ENCODE peak calls at places on chromosome 9, in ten cellular contexts. One of them, this sample, is unnamed.

GRCh38 chr9:92974161-92974661 is 26.9 kb downstream of the FGD3 start:
- DNase-seq in GM23338: no peak
- DNase-seq in mucosa of descending colon: no peak
- DNase-seq in mammary epithelial cell: no peak
- DNase-seq in AG04450: no peak
- DNase-seq in transverse colon: no peak
- DNase-seq in PC-3: peak
- DNase-seq in brain microvascular endothelial cell: no peak
- DNase-seq in heart right ventricle: no peak
- DNase-seq in fibroblast of the aortic adventitia: no peak
- DNase-seq in this sample: no peak

GRCh38 chr9:10605388-10605787 is 7.4 kb downstream of the PTPRD start:
- DNase-seq in fibroblast of the aortic adventitia: no peak
- DNase-seq in brain microvascular endothelial cell: no peak
- DNase-seq in mucosa of descending colon: no peak
- DNase-seq in AG04450: no peak
- DNase-seq in PC-3: peak
- DNase-seq in heart right ventricle: no peak
- DNase-seq in mammary epithelial cell: no peak
- DNase-seq in transverse colon: no peak
- DNase-seq in GM23338: no peak
- DNase-seq in this sample: no peak

GRCh38 chr9:94213513-94214124 is 45.5 kb upstream of the ZNF169 start:
- DNase-seq in AG04450: peak
- DNase-seq in GM23338: peak
- DNase-seq in mucosa of descending colon: peak
- DNase-seq in transverse colon: peak
- DNase-seq in PC-3: peak
- DNase-seq in brain microvascular endothelial cell: peak
- DNase-seq in heart right ventricle: peak
- DNase-seq in fibroblast of the aortic adventitia: peak
- DNase-seq in mammary epithelial cell: peak
- DNase-seq in this sample: peak

GRCh38 chr9:106772523-106773290 is 90.3 kb upstream of the ZNF462 start:
- DNase-seq in transverse colon: no peak
- DNase-seq in AG04450: no peak
- DNase-seq in GM23338: no peak
- DNase-seq in fibroblast of the aortic adventitia: no peak
- DNase-seq in mucosa of descending colon: no peak
- DNase-seq in mammary epithelial cell: peak
- DNase-seq in PC-3: no peak
- DNase-seq in heart right ventricle: no peak
- DNase-seq in brain microvascular endothelial cell: no peak
- DNase-seq in this sample: no peak

GRCh38 chr9:68914751-68915150 is 99.2 kb downstream of the PRKACG start:
- DNase-seq in mucosa of descending colon: no peak
- DNase-seq in mammary epithelial cell: no peak
- DNase-seq in PC-3: no peak
- DNase-seq in fibroblast of the aortic adventitia: no peak
- DNase-seq in GM23338: no peak
- DNase-seq in heart right ventricle: no peak
- DNase-seq in brain microvascular endothelial cell: no peak
- DNase-seq in AG04450: no peak
- DNase-seq in transverse colon: no peak
- DNase-seq in this sample: no peak

GRCh38 chr9:69637801-69638200 is 34.4 kb downstream of the APBA1 start:
- DNase-seq in transverse colon: no peak
- DNase-seq in brain microvascular endothelial cell: peak
- DNase-seq in AG04450: no peak
- DNase-seq in mammary epithelial cell: peak
- DNase-seq in heart right ventricle: no peak
- DNase-seq in GM23338: no peak
- DNase-seq in mucosa of descending colon: no peak
- DNase-seq in PC-3: peak
- DNase-seq in fibroblast of the aortic adventitia: peak
- DNase-seq in this sample: no peak

GRCh38 chr9:70229026-70229425 is 29.8 kb upstream of the SMC5 start:
- DNase-seq in heart right ventricle: peak
- DNase-seq in mammary epithelial cell: no peak
- DNase-seq in fibroblast of the aortic adventitia: no peak
- DNase-seq in mucosa of descending colon: no peak
- DNase-seq in transverse colon: no peak
- DNase-seq in GM23338: no peak
- DNase-seq in brain microvascular endothelial cell: no peak
- DNase-seq in PC-3: no peak
- DNase-seq in AG04450: no peak
- DNase-seq in this sample: no peak

GRCh38 chr9:134967547-134967930 is 49.8 kb upstream of the FCN1 start:
- DNase-seq in heart right ventricle: no peak
- DNase-seq in mucosa of descending colon: no peak
- DNase-seq in transverse colon: no peak
- DNase-seq in brain microvascular endothelial cell: no peak
- DNase-seq in AG04450: no peak
- DNase-seq in mammary epithelial cell: no peak
- DNase-seq in PC-3: no peak
- DNase-seq in GM23338: no peak
- DNase-seq in fibroblast of the aortic adventitia: no peak
- DNase-seq in this sample: no peak

GRCh38 chr9:75138260-75139040 is 50.1 kb downstream of the OSTF1 start:
- DNase-seq in transverse colon: no peak
- DNase-seq in GM23338: no peak
- DNase-seq in PC-3: no peak
- DNase-seq in fibroblast of the aortic adventitia: no peak
- DNase-seq in mucosa of descending colon: no peak
- DNase-seq in heart right ventricle: no peak
- DNase-seq in brain microvascular endothelial cell: no peak
- DNase-seq in AG04450: no peak
- DNase-seq in mammary epithelial cell: no peak
- DNase-seq in this sample: no peak

GRCh38 chr9:16282216-16282615 is 588.3 kb downstream of the BNC2 start:
- DNase-seq in fibroblast of the aortic adventitia: peak
- DNase-seq in mammary epithelial cell: no peak
- DNase-seq in PC-3: peak
- DNase-seq in transverse colon: no peak
- DNase-seq in GM23338: no peak
- DNase-seq in heart right ventricle: no peak
- DNase-seq in brain microvascular endothelial cell: no peak
- DNase-seq in AG04450: peak
- DNase-seq in mucosa of descending colon: no peak
- DNase-seq in this sample: no peak

GRCh38 chr9:113139953-113140352 is 10.9 kb upstream of the SLC31A2 start:
- DNase-seq in fibroblast of the aortic adventitia: no peak
- DNase-seq in PC-3: no peak
- DNase-seq in AG04450: no peak
- DNase-seq in brain microvascular endothelial cell: no peak
- DNase-seq in GM23338: no peak
- DNase-seq in transverse colon: no peak
- DNase-seq in heart right ventricle: no peak
- DNase-seq in mammary epithelial cell: no peak
- DNase-seq in mucosa of descending colon: no peak
- DNase-seq in this sample: no peak

GRCh38 chr9:88784960-88785359 is 206.3 kb upstream of the S1PR3 start:
- DNase-seq in fibroblast of the aortic adventitia: no peak
- DNase-seq in transverse colon: no peak
- DNase-seq in PC-3: no peak
- DNase-seq in mucosa of descending colon: no peak
- DNase-seq in AG04450: no peak
- DNase-seq in mammary epithelial cell: no peak
- DNase-seq in brain microvascular endothelial cell: no peak
- DNase-seq in heart right ventricle: no peak
- DNase-seq in GM23338: no peak
- DNase-seq in this sample: no peak

GRCh38 chr9:88777498-88778312 is 213.6 kb upstream of the S1PR3 start:
- DNase-seq in heart right ventricle: peak
- DNase-seq in mammary epithelial cell: no peak
- DNase-seq in GM23338: no peak
- DNase-seq in AG04450: no peak
- DNase-seq in brain microvascular endothelial cell: peak
- DNase-seq in mucosa of descending colon: no peak
- DNase-seq in transverse colon: no peak
- DNase-seq in PC-3: peak
- DNase-seq in fibroblast of the aortic adventitia: peak
- DNase-seq in this sample: no peak

GRCh38 chr9:88783613-88784230 is 207.5 kb upstream of the S1PR3 start:
- DNase-seq in fibroblast of the aortic adventitia: no peak
- DNase-seq in AG04450: no peak
- DNase-seq in transverse colon: no peak
- DNase-seq in heart right ventricle: no peak
- DNase-seq in mucosa of descending colon: no peak
- DNase-seq in brain microvascular endothelial cell: no peak
- DNase-seq in GM23338: no peak
- DNase-seq in PC-3: peak
- DNase-seq in mammary epithelial cell: no peak
- DNase-seq in this sample: no peak

GRCh38 chr9:88782931-88783451 is 208.3 kb upstream of the S1PR3 start:
- DNase-seq in transverse colon: no peak
- DNase-seq in heart right ventricle: no peak
- DNase-seq in AG04450: no peak
- DNase-seq in fibroblast of the aortic adventitia: no peak
- DNase-seq in PC-3: peak
- DNase-seq in brain microvascular endothelial cell: no peak
- DNase-seq in mucosa of descending colon: no peak
- DNase-seq in GM23338: no peak
- DNase-seq in mammary epithelial cell: peak
- DNase-seq in this sample: no peak

DNA sequence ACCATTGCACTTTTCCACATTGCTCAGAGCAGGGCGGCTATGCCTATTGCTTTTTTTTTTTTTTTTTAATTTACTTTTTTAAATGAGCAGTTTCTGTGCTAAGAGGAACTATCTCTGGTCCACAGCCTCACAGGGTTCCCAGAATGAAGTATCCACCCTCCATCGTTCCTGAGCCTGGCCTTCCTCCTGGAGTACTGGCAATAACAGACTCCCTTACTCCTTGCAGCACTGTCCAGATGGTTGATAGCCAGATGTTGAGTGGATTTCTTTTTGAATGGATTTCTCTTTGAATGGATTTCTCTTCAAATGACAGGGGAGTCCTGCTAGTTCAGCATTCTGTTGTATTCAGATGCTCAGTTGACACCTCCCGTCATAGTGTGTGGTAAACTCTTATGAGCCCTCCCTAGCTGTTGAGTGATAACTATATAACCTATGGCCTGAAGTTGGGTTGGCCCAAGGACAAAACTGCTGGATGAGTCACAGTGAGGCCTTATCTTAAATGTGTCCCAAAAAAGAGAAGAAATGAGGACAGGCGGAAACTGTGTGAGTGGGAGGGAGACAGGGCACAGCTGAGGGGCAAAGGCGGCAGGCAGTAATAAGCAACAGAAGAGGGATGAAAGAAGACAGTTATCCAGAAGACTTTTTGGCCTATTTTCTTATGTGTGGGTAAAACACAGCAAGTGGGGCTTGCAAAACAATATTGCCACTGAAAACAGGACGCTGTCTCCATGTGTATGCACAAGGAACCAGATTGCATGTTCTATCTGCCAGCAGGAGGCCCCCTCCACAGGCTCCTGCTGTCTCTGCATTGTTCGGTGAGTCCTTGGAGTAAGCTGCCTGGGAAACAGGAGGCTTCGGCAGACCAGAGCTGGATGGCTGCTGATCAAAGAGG is 209.5 kb upstream of the S1PR3 start:
- DNase-seq in mucosa of descending colon: no peak
- DNase-seq in mammary epithelial cell: no peak
- DNase-seq in fibroblast of the aortic adventitia: peak
- DNase-seq in brain microvascular endothelial cell: peak
- DNase-seq in heart right ventricle: peak
- DNase-seq in AG04450: peak
- DNase-seq in GM23338: peak
- DNase-seq in PC-3: no peak
- DNase-seq in transverse colon: no peak
- DNase-seq in this sample: no peak
- TF ChIP-seq CTCF in mucosa of descending colon: no peak
- TF ChIP-seq CTCF in mammary epithelial cell: no peak
- TF ChIP-seq CTCF in fibroblast of the aortic adventitia: peak
- TF ChIP-seq CTCF in brain microvascular endothelial cell: peak
- TF ChIP-seq CTCF in heart right ventricle: peak
- TF ChIP-seq CTCF in AG04450: peak
- TF ChIP-seq CTCF in GM23338: peak
- TF ChIP-seq CTCF in PC-3: peak
- TF ChIP-seq CTCF in transverse colon: no peak
- TF ChIP-seq CTCF in this sample: no peak

GRCh38 chr9:38622083-38622674 is 1.8 kb upstream of the ANKRD18A start:
- DNase-seq in mammary epithelial cell: no peak
- DNase-seq in PC-3: peak
- DNase-seq in mucosa of descending colon: peak
- DNase-seq in fibroblast of the aortic adventitia: no peak
- DNase-seq in heart right ventricle: no peak
- DNase-seq in GM23338: peak
- DNase-seq in brain microvascular endothelial cell: no peak
- DNase-seq in AG04450: no peak
- DNase-seq in transverse colon: peak
- DNase-seq in this sample: no peak
- H3K4me3 ChIP-seq in mammary epithelial cell: peak
- H3K4me3 ChIP-seq in PC-3: peak
- H3K4me3 ChIP-seq in mucosa of descending colon: no peak
- H3K4me3 ChIP-seq in fibroblast of the aortic adventitia: no peak
- H3K4me3 ChIP-seq in heart right ventricle: peak
- H3K4me3 ChIP-seq in GM23338: peak
- H3K4me3 ChIP-seq in brain microvascular endothelial cell: peak
- H3K4me3 ChIP-seq in AG04450: no peak
- H3K4me3 ChIP-seq in transverse colon: no peak
- H3K4me3 ChIP-seq in this sample: no peak

DNA sequence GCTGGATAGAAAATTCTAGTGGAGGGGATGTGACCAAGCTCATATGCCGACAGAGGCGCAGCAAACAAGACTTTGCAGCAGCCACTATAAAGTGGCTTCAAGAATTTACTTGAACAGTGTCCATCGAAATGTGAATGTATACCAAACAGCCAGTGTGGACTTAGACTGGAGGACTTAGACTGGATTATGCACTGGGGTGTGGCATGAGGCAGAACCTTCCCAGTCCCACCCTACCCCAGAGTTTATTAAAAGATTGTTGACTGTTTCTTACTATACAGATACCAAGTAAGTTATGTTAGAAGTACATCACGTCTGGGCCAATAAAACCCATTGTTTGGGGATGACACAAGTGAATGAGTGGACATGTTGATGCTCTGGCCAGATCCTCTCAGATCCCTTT is 561.3 kb upstream of the KLF4 start:
- DNase-seq in brain microvascular endothelial cell: no peak
- DNase-seq in PC-3: peak
- DNase-seq in AG04450: no peak
- DNase-seq in fibroblast of the aortic adventitia: no peak
- DNase-seq in GM23338: no peak
- DNase-seq in mucosa of descending colon: peak
- DNase-seq in mammary epithelial cell: peak
- DNase-seq in heart right ventricle: no peak
- DNase-seq in transverse colon: no peak
- DNase-seq in this sample: no peak
- TF ChIP-seq CTCF in brain microvascular endothelial cell: no peak
- TF ChIP-seq CTCF in PC-3: no peak
- TF ChIP-seq CTCF in AG04450: no peak
- TF ChIP-seq CTCF in fibroblast of the aortic adventitia: no peak
- TF ChIP-seq CTCF in GM23338: no peak
- TF ChIP-seq CTCF in mucosa of descending colon: no peak
- TF ChIP-seq CTCF in mammary epithelial cell: no peak
- TF ChIP-seq CTCF in heart right ventricle: no peak
- TF ChIP-seq CTCF in transverse colon: no peak
- TF ChIP-seq CTCF in this sample: no peak

GRCh38 chr9:120526493-120526892 is 53.5 kb downstream of the CDK5RAP2 start:
- DNase-seq in transverse colon: no peak
- DNase-seq in heart right ventricle: no peak
- DNase-seq in GM23338: no peak
- DNase-seq in mammary epithelial cell: no peak
- DNase-seq in PC-3: no peak
- DNase-seq in fibroblast of the aortic adventitia: no peak
- DNase-seq in AG04450: no peak
- DNase-seq in brain microvascular endothelial cell: no peak
- DNase-seq in mucosa of descending colon: no peak
- DNase-seq in this sample: no peak
- H3K4me3 ChIP-seq in transverse colon: no peak
- H3K4me3 ChIP-seq in heart right ventricle: no peak
- H3K4me3 ChIP-seq in GM23338: no peak
- H3K4me3 ChIP-seq in mammary epithelial cell: no peak
- H3K4me3 ChIP-seq in PC-3: no peak
- H3K4me3 ChIP-seq in fibroblast of the aortic adventitia: no peak
- H3K4me3 ChIP-seq in AG04450: no peak
- H3K4me3 ChIP-seq in brain microvascular endothelial cell: no peak
- H3K4me3 ChIP-seq in mucosa of descending colon: no peak
- H3K4me3 ChIP-seq in this sample: no peak